ENCODE peak calls at places on chromosome 17, in six cellular contexts. M, O, J, T, W and N are unnamed samples.

GRCh38 chr17:78805301-78805700 is 23.2 kb upstream of the CYTH1 start:
- DNase-seq in M (no peak), O (no peak), J (no peak), T (no peak), W (no peak), N (no peak)

GRCh38 chr17:45143767-45144198 is 4.5 kb upstream of the HEXIM1 start:
- DNase-seq in M (no peak), O (no peak), J (peak; percentile 97), T (peak; percentile 92), W (peak; percentile 88), N (peak; percentile 77)

GRCh38 chr17:77120866-77121265 is 19.9 kb upstream of the SEC14L1 start:
- DNase-seq in M (no peak), O (no peak), J (no peak), T (peak; percentile 42), W (no peak), N (no peak)

GRCh38 chr17:50871369-50871768 is 5.2 kb upstream of the TOB1 start:
- DNase-seq in M (no peak), O (no peak), J (no peak), T (no peak), W (no peak), N (no peak)

GRCh38 chr17:73595068-73595865 is 49.0 kb downstream of the SDK2 start:
- DNase-seq in M (peak; percentile 51), O (peak; percentile 72), J (no peak), T (peak; percentile 2), W (peak; percentile 17), N (peak; percentile 36)

GRCh38 chr17:76527430-76528111 is 9.9 kb downstream of the CYGB start:
- DNase-seq in M (no peak), O (no peak), J (peak; percentile 86), T (peak; percentile 34), W (peak; percentile 73), N (peak; percentile 63)

GRCh38 chr17:82793974-82794620 is 42.2 kb downstream of the TBCD start:
- DNase-seq in M (no peak), O (no peak), J (peak; percentile 52), T (no peak), W (no peak), N (peak; percentile 76)

GRCh38 chr17:82767041-82767754 is 15.3 kb downstream of the TBCD start:
- DNase-seq in M (peak; percentile 56), O (peak; percentile 65), J (no peak), T (peak; percentile 83), W (peak; percentile 54), N (peak; percentile 68)

GRCh38 chr17:50198026-50198669 is 3.3 kb downstream of the COL1A1 start:
- DNase-seq in M (peak; percentile 68), O (peak; percentile 86), J (peak; percentile 57), T (peak; percentile 60), W (peak; percentile 61), N (peak; percentile 77)

GRCh38 chr17:32627233-32628008 is 140.6 kb downstream of the CDK5R1 start:
- DNase-seq in M (no peak), O (no peak), J (no peak), T (no peak), W (no peak), N (peak; percentile 24)

GRCh38 chr17:28426081-28426519 is 20.1 kb upstream of the SLC46A1 start:
- DNase-seq in M (peak; percentile 14), O (peak; percentile 58), J (no peak), T (no peak), W (no peak), N (peak; percentile 19)

GRCh38 chr17:29049541-29050150 is 6.7 kb downstream of the PIPOX start:
- DNase-seq in M (no peak), O (no peak), J (no peak), T (no peak), W (no peak), N (no peak)

GRCh38 chr17:5785867-5786509 is 201.7 kb upstream of the NLRP1 start:
- DNase-seq in M (no peak), O (no peak), J (no peak), T (no peak), W (no peak), N (peak; percentile 33)

GRCh38 chr17:3890082-3890892 is 2.6 kb downstream of the CAMKK1 start:
- DNase-seq in M (no peak), O (peak; percentile 98), J (peak; percentile 95), T (peak; percentile 93), W (peak; percentile 72), N (peak; percentile 88)

GRCh38 chr17:36527851-36528250 is 6.8 kb downstream of the MYO19 start:
- DNase-seq in M (no peak), O (no peak), J (no peak), T (no peak), W (no peak), N (no peak)

GRCh38 chr17:27878776-27879562 is 14.2 kb downstream of the LYRM9 start:
- DNase-seq in M (peak; percentile 79), O (no peak), J (no peak), T (peak; percentile 25), W (peak; percentile 42), N (no peak)

GRCh38 chr17:62824290-62825135 is 16.4 kb upstream of the MARCHF10 start:
- DNase-seq in M (no peak), O (peak; percentile 66), J (no peak), T (no peak), W (no peak), N (peak; percentile 97)

GRCh38 chr17:49290690-49291326 is 60.2 kb upstream of the PHOSPHO1 start:
- DNase-seq in M (peak; percentile 28), O (peak; percentile 62), J (no peak), T (peak; percentile 32), W (peak; percentile 17), N (peak; percentile 46)

GRCh38 chr17:34542700-34543336 is 36.6 kb upstream of the TMEM132E start:
- DNase-seq in M (peak; percentile 46), O (peak; percentile 40), J (peak; percentile 17), T (peak; percentile 40), W (peak; percentile 18), N (peak; percentile 20)

GRCh38 chr17:40327244-40327666 is 18.3 kb downstream of the RARA start:
- DNase-seq in M (no peak), O (no peak), J (no peak), T (no peak), W (no peak), N (no peak)

GRCh38 chr17:40327735-40328385 is 18.9 kb downstream of the RARA start:
- DNase-seq in M (no peak), O (no peak), J (peak; percentile 54), T (no peak), W (peak; percentile 65), N (no peak)

GRCh38 chr17:40325156-40326013 is 16.4 kb downstream of the RARA start:
- DNase-seq in M (no peak), O (no peak), J (no peak), T (no peak), W (no peak), N (no peak)

GRCh38 chr17:40326832-40327199 is 17.8 kb downstream of the RARA start:
- DNase-seq in M (no peak), O (no peak), J (peak; percentile 31), T (no peak), W (peak; percentile 43), N (no peak)

GRCh38 chr17:40326014-40326831 is 17.2 kb downstream of the RARA start:
- DNase-seq in M (no peak), O (no peak), J (no peak), T (no peak), W (peak; percentile 31), N (no peak)
- H3K4me3 ChIP-seq in M (no peak overlapping the region), O (no peak overlapping the region), J (no peak overlapping the region), T (no peak overlapping the region), W (peak overlapping the region; percentile 34), N (no peak overlapping the region)

GRCh38 chr17:7574176-7574953 is 5.1 kb upstream of the CD68 start:
- DNase-seq in M (no peak), O (no peak), J (no peak), T (no peak), W (no peak), N (no peak)

GRCh38 chr17:7570351-7570750 is 8.6 kb downstream of the SENP3 start:
- DNase-seq in M (no peak), O (no peak), J (no peak), T (no peak), W (no peak), N (no peak)

GRCh38 chr17:7572338-7572587 is 7.2 kb upstream of the CD68 start:
- DNase-seq in M (no peak), O (no peak), J (no peak), T (no peak), W (peak; percentile 99), N (no peak)

GRCh38 chr17:7573324-7574080 is 5.9 kb upstream of the CD68 start:
- DNase-seq in M (peak; percentile 94), O (peak; percentile 91), J (peak; percentile 92), T (peak; percentile 94), W (peak; percentile 94), N (peak; percentile 76)

DNA sequence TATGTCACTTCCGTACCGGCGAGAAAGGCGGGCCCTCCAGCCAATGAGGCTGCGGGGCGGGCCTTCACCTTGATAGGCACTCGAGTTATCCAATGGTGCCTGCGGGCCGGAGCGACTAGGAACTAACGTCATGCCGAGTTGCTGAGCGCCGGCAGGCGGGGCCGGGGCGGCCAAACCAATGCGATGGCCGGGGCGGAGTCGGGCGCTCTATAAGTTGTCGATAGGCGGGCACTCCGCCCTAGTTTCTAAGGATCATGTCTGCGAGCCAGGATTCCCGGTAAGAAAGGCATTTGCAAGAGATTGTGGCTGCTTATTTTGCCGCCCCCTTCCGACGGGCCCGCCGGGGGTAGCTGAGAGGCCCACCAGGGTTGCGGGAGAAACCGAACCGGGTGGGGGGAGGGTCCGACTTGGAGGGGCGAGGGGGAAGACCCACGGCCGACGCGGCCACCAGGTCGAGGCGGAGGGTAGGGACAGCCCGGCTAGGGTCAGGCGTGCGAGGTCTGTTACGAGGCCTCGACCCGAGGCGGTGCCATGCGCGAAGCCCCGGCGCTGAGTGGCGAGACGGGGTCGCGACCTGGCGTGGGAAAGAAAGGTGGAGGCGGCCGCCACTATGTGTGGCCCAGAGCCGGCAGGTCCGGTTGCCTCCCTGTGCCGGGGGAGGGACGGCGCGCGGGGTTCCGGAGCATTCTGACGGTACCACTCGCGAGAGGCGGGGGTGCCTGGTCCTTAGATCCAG is 6.7 kb upstream of the CD68 start:
- DNase-seq in M (peak; percentile 99), O (peak; percentile 100), J (peak; percentile 99), T (peak; percentile 100), W (no peak), N (peak; percentile 99)
- TF ChIP-seq CTCF in M (no peak), O (no peak), J (no peak), T (no peak), W (no peak), N (no peak)

GRCh38 chr17:15965510-15965909 is 20.6 kb downstream of the ADORA2B start:
- DNase-seq in M (no peak), O (no peak), J (no peak), T (no peak), W (no peak), N (no peak)

GRCh38 chr17:15963670-15964110 is 18.8 kb downstream of the ADORA2B start:
- DNase-seq in M (no peak), O (no peak), J (no peak), T (no peak), W (no peak), N (peak; percentile 83)

GRCh38 chr17:15966879-15967248 is 21.9 kb downstream of the ADORA2B start:
- DNase-seq in M (peak; percentile 10), O (no peak), J (peak; percentile 8), T (no peak), W (no peak), N (no peak)

GRCh38 chr17:15967706-15968399 is 22.9 kb downstream of the ADORA2B start:
- DNase-seq in M (no peak), O (no peak), J (peak; percentile 3), T (no peak), W (no peak), N (peak; percentile 56)

GRCh38 chr17:15966183-15966878 is 21.4 kb downstream of the ADORA2B start:
- DNase-seq in M (peak; percentile 82), O (no peak), J (no peak), T (no peak), W (no peak), N (peak; percentile 52)
- H3K4me3 ChIP-seq in M (no peak overlapping the region), O (no peak overlapping the region), J (no peak overlapping the region), T (no peak overlapping the region), W (peak overlapping the region; percentile 18), N (no peak overlapping the region)

GRCh38 chr17:16304832-16305231 is 48.4 kb downstream of the CENPV start:
- DNase-seq in M (peak; percentile 22), O (no peak), J (no peak), T (no peak), W (no peak), N (peak; percentile 24)
- TF ChIP-seq CTCF in M (peak; percentile 61), O (peak; percentile 72), J (no peak), T (peak; percentile 15), W (no peak), N (peak; percentile 46)